ENCODE peak calls at places on chromosome 20, in four cellular contexts. T is WTC11, P is AG04449, U is GM06990. X is an unnamed sample.

GRCh38 chr20:38918172-38918571 is 8.0 kb upstream of the FAM83D start:
- DNase-seq in T (no peak), P (no peak), U (no peak), X (no peak)

GRCh38 chr20:34843421-34843820 is 18.0 kb upstream of the NCOA6 start:
- DNase-seq in T (no peak), P (no peak), U (no peak), X (no peak)

GRCh38 chr20:32753731-32754130 is 8.5 kb upstream of the DNMT3B start:
- DNase-seq in T (no peak), P (no peak), U (no peak), X (no peak)

GRCh38 chr20:2402271-2402980 is 21.7 kb downstream of the TGM6 start:
- DNase-seq in T (no peak), P (peak; percentile 34), U (no peak), X (peak; percentile 26)

GRCh38 chr20:60113024-60113724 is 155.0 kb downstream of the CDH26 start:
- DNase-seq in T (no peak), P (no peak), U (no peak), X (no peak)

GRCh38 chr20:57249772-57250171 is 16.7 kb downstream of the BMP7 start:
- DNase-seq in T (no peak), P (no peak), U (no peak), X (no peak)

GRCh38 chr20:63844384-63845025 is 13.4 kb upstream of the ZBTB46 start:
- DNase-seq in T (no peak), P (no peak), U (no peak), X (no peak)

GRCh38 chr20:32556312-32557184 is 28.6 kb downstream of the NOL4L start:
- DNase-seq in T (no peak), P (no peak), U (no peak), X (no peak)

GRCh38 chr20:34268851-34269668 is 27.8 kb downstream of the ASIP start:
- DNase-seq in T (peak; percentile 63), P (no peak), U (peak; percentile 26), X (no peak)

GRCh38 chr20:38601216-38602184 is at the start of gene ARHGAP40:
- DNase-seq in T (peak; percentile 58), P (no peak), U (no peak), X (peak; percentile 67)

GRCh38 chr20:3046677-3047462 is 1.0 kb downstream of the MRPS26 start:
- DNase-seq in T (no peak), P (no peak), U (no peak), X (peak; percentile 43)

GRCh38 chr20:32589256-32589655 is 4.1 kb upstream of the NOL4L start:
- DNase-seq in T (no peak), P (no peak), U (no peak), X (no peak)

GRCh38 chr20:10876558-10876957 is 202.8 kb upstream of the JAG1 start:
- DNase-seq in T (no peak), P (no peak), U (no peak), X (no peak)

GRCh38 chr20:7712661-7713060 is 227.6 kb downstream of the HAO1 start:
- DNase-seq in T (no peak), P (no peak), U (no peak), X (no peak)

GRCh38 chr20:48793776-48794175 is 34.0 kb downstream of the PREX1 start:
- DNase-seq in T (no peak), P (no peak), U (no peak), X (no peak)

GRCh38 chr20:62603021-62603906 is 39.0 kb upstream of the SLCO4A1 start:
- DNase-seq in T (no peak), P (no peak), U (no peak), X (peak; percentile 75)

GRCh38 chr20:50680106-50680960 is 11.0 kb downstream of the RIPOR3 start:
- DNase-seq in T (no peak), P (no peak), U (no peak), X (no peak)
- TF ChIP-seq CTCF in T (no peak), P (no peak), U (no peak), X (no peak)

GRCh38 chr20:13900506-13900905 is 89.9 kb downstream of the SEL1L2 start:
- DNase-seq in T (no peak), P (no peak), U (no peak), X (no peak)

GRCh38 chr20:13898012-13898612 is 92.3 kb downstream of the SEL1L2 start:
- DNase-seq in T (no peak), P (no peak), U (no peak), X (peak; percentile 19)
- TF ChIP-seq CTCF in T (no peak), P (no peak), U (peak; percentile 20), X (no peak)

DNA sequence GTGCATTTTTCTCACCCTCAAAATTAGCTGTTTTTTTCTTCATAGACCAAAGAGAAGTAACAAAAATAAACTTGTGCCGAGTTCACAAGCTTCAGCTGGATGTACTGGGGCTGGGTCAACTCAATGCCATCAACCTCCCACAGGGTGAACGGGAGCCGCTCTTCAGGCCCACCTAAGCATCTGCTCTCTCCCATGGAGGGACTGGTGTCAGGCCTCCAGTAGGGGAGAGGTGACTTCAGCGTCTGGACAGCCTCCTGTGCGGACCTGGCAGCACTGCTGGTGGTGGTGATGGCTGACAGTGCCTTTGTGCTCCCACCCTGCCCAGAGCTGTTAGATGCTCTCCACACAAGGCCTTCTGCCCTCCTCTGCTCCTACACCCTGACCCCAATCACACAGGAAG is 17.5 kb downstream of the CST8 start:
- DNase-seq in T (no peak), P (no peak), U (no peak), X (no peak)
- TF ChIP-seq CTCF in T (no peak), P (no peak), U (no peak), X (no peak)

DNA sequence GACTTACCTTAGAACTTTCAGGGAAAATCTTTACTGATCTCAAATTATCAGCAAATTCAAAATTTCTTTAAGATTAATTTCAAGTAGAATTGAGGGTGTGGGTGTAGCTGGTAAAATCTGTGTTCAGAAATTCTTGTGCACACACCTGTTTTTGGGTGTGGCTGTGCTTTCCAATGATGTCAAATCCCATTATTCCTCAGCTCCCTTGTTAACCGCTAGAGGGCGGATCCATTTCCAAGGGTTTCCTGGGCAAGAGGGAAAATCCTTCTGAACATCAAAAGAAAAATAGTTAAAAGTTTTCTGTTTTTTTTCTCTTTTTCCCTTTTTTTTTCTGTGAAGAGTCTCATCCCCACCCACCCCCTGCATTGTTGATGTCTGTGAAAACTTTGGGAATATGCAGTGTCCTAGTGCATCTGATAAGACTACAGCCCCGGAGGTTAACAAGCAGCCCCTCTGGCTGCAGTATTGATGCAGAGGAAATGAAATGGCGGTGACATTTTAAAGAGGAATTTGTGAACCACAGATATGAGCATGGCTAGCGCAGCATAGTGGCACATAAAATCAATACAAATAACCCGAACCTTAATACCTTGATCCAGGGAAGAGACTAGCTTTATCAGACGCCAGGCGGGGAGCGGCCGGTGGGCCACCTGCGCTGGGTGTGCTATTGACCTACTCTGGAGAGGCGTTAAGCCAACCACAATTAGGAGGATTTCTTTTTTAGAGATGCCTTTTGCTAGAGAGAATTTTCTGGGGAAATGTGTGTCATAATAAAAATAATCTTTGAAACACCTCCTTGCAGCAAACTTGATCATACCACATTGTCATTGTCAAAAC is 130.9 kb downstream of the FOXA2 start:
- DNase-seq in T (no peak), P (no peak), U (no peak), X (no peak)
- TF ChIP-seq CTCF in T (peak; percentile 51), P (peak; percentile 45), U (peak; percentile 24), X (no peak)

DNA sequence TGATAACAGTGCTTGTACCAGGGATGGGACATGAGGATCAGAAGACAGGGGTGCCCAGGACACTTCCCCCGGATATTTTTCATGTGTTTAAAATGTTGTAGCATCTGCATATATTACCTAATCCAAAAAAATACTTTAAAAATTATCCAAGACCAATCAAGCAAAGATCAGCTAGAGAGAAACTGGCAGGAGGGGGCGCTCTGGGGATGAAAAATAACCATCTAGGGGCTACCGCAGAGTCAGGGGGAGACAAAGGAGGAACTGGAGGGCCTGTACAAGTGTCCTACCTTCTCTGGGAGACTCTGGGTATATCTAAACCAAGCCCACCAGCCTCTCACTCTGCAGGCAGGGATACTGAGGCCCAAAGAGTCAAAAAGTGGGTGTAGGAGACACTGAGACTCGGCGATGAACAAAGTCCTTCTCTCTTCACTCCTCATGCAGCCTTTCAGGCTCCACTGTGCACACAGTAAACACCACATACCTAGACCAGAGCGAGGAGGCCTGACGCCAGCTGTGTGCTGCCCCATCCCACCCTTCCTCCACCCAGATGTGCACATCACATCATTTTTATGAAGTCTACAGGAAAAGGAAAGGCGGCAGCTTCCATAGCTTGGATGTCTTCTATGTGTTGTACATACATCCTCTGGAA is 9.8 kb downstream of the RIMS4 start:
- DNase-seq in T (peak; percentile 63), P (no peak), U (no peak), X (no peak)
- TF ChIP-seq CTCF in T (no peak), P (no peak), U (peak; percentile 45), X (peak; percentile 16)

GRCh38 chr20:17694767-17695166 is 5.0 kb upstream of the BANF2 start:
- DNase-seq in T (no peak), P (no peak), U (no peak), X (no peak)
- TF ChIP-seq CTCF in T (no peak), P (no peak), U (no peak), X (no peak)

GRCh38 chr20:46088409-46089075 is 1.2 kb downstream of the NCOA5 start:
- DNase-seq in T (no peak), P (no peak), U (no peak), X (no peak)

GRCh38 chr20:46089338-46090094 is at the start of gene NCOA5:
- DNase-seq in T (peak; percentile 96), P (peak; percentile 78), U (peak; percentile 97), X (peak; percentile 95)

GRCh38 chr20:46089076-46089337 is 755 bp downstream of the NCOA5 start:
- DNase-seq in T (no peak), P (no peak), U (no peak), X (no peak)

GRCh38 chr20:46090095-46090388 is 280 bp upstream of the NCOA5 start:
- DNase-seq in T (no peak), P (no peak), U (no peak), X (no peak)

DNA sequence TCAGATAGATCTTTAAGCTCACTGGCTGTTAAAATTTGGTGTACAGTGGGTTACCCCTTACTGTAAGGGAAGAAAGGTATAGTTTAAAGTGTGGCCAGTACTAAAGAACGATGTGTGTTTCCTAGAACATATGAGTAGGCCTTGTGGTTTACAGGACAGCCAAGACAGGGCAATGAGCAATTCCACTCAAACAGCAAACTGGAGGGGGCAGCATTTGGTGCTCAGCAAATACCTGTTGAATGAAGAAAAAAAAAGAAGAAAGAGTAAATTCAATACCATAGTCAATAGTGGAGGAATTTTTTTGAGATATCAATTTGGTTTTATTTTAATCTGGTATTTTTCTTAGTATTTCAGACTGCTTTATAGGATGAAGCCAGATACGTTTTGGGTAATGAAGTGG is 3.8 kb upstream of the NCOA5 start:
- DNase-seq in T (no peak), P (no peak), U (no peak), X (no peak)
- TF ChIP-seq CTCF in T (no peak), P (no peak), U (no peak), X (no peak)

X was measured in GM10248.